ENCODE peak calls at places on chromosomes 1 and 21, in four cellular contexts. Y is NCI-H1092 treated with DMSO at 0.1 percent for 48 hours, B is mammary epithelial cell, F is T-cell. Q is an unnamed sample.

GRCh38 chr1:233019921-233020320 is 69.5 kb downstream of the NTPCR start:
- DNase-seq in B (no peak), Y (no peak), F (no peak), Q (no peak)

GRCh38 chr1:201530741-201531521 is 8.0 kb upstream of the NAV1 start:
- DNase-seq in Y (peak), B (peak), F (peak), Q (no peak)

GRCh38 chr1:182666736-182667135 is 17.7 kb downstream of the RGS8 start:
- DNase-seq in Y (peak), F (no peak), B (no peak), Q (no peak)

GRCh38 chr21:36254106-36254941 is 65.7 kb upstream of the MORC3 start:
- DNase-seq in F (no peak), Y (no peak), B (no peak), Q (no peak)

GRCh38 chr1:91766883-91767282 is 119.1 kb downstream of the TGFBR3 start:
- DNase-seq in F (no peak), B (no peak), Y (no peak), Q (no peak)

GRCh38 chr1:39063191-39063590 is 37.0 kb downstream of the NDUFS5 start:
- DNase-seq in B (no peak), F (no peak), Y (no peak), Q (no peak)

GRCh38 chr1:219555031-219555667 is 57.8 kb downstream of the ZC3H11B start:
- DNase-seq in B (peak), F (no peak), Y (no peak), Q (no peak)

GRCh38 chr1:52677407-52677806 is 20.7 kb downstream of the COA7 start:
- DNase-seq in F (no peak), Y (peak), B (no peak), Q (no peak)

GRCh38 chr21:25561668-25562641 is 45.3 kb downstream of the MRPL39 start:
- DNase-seq in Y (no peak), F (peak), B (no peak), Q (peak)

GRCh38 chr1:113057006-113057405 is 16.0 kb upstream of the LRIG2 start:
- DNase-seq in Y (no peak), B (no peak), F (no peak), Q (no peak)

GRCh38 chr1:158101944-158102343 is 78.8 kb upstream of the CD1D start:
- DNase-seq in Y (no peak), B (peak), F (no peak), Q (no peak)

GRCh38 chr1:32611859-32612188 is 38.5 kb downstream of the ZBTB8OS start:
- DNase-seq in B (no peak), F (no peak), Y (no peak), Q (no peak)

GRCh38 chr1:230308039-230308438 is 118.1 kb downstream of the PGBD5 start:
- DNase-seq in F (no peak), B (peak), Y (peak), Q (no peak)

GRCh38 chr1:218345673-218346390 is 696 bp downstream of the TGFB2 start:
- DNase-seq in Y (peak), F (peak), B (peak), Q (peak)

GRCh38 chr1:59947047-59947938 is 20.7 kb upstream of the CYP2J2 start:
- DNase-seq in B (peak), Y (peak), F (peak), Q (no peak)